ENCODE peak calls at places on chromosomes 16 and 17, in five cellular contexts. K is heart right ventricle, B is H9, P is substantia nigra, A is NCI-H774. I is an unnamed sample.
A peak's percentile ranks its signal among the peaks of the same experiment; 100 is the strongest.

GRCh38 chr17:74354123-74354522 is 7.5 kb downstream of the BTBD17 start:
- DNase-seq in K (peak; percentile 54), B (peak; percentile 95), P (peak; percentile 35), A (no peak), I (no peak)

GRCh38 chr17:56598471-56598870 is 5.0 kb downstream of the NOG start:
- DNase-seq in K (no peak), B (no peak), P (no peak), A (no peak), I (no peak)

GRCh38 chr16:23521965-23522364 is 11.7 kb upstream of the GGA2 start:
- DNase-seq in K (no peak), B (no peak), P (no peak), A (no peak), I (no peak)

GRCh38 chr16:9837481-9837880 is 344.7 kb downstream of the GRIN2A start:
- DNase-seq in K (no peak), B (no peak), P (no peak), A (no peak), I (no peak)

GRCh38 chr17:50478391-50479361 is at the start of gene RSAD1:
- DNase-seq in K (peak; percentile 88), B (peak; percentile 93), P (peak; percentile 81), A (peak; percentile 92), I (peak; percentile 88)

GRCh38 chr17:71966459-71967313 is 154.1 kb upstream of the SOX9 start:
- DNase-seq in K (no peak), B (no peak), P (no peak), A (no peak), I (no peak)

GRCh38 chr17:45302649-45303173 is 14.1 kb downstream of the MAP3K14 start:
- DNase-seq in K (no peak), B (no peak), P (no peak), A (no peak), I (no peak)

GRCh38 chr17:951388-952132 is 28.0 kb downstream of the NXN start:
- DNase-seq in K (no peak), B (peak; percentile 94), P (no peak), A (no peak), I (no peak)

GRCh38 chr17:58239987-58240386 is 1.6 kb downstream of the LPO start:
- DNase-seq in K (no peak), B (no peak), P (no peak), A (no peak), I (no peak)

GRCh38 chr16:87419971-87420370 is 27.8 kb downstream of the MAP1LC3B start:
- DNase-seq in K (no peak), B (no peak), P (no peak), A (no peak), I (no peak)

GRCh38 chr16:2528161-2529060 is 2.8 kb downstream of the CEMP1 start:
- DNase-seq in K (peak; percentile 15), B (no peak), P (no peak), A (no peak), I (no peak)

GRCh38 chr17:82283208-82283749 is 9.8 kb upstream of the CSNK1D start:
- DNase-seq in K (no peak), B (no peak), P (no peak), A (peak; percentile 43), I (no peak)

GRCh38 chr17:56292010-56292409 is 138.7 kb downstream of the ANKFN1 start:
- DNase-seq in K (no peak), B (no peak), P (no peak), A (no peak), I (no peak)

GRCh38 chr17:559699-560378 is 154.8 kb downstream of the VPS53 start:
- DNase-seq in K (peak; percentile 23), B (no peak), P (no peak), A (no peak), I (no peak)

GRCh38 chr16:56679813-56680212 is 2.5 kb upstream of the MT1X start:
- DNase-seq in K (no peak), B (no peak), P (no peak), A (no peak), I (no peak)

GRCh38 chr17:40111221-40112128 is 10.3 kb upstream of the MSL1 start:
- DNase-seq in K (peak; percentile 88), B (peak; percentile 97), P (peak; percentile 73), A (peak; percentile 95), I (peak; percentile 89)

GRCh38 chr17:55570360-55570759 is 59.1 kb upstream of the SMIM36 start:
- DNase-seq in K (no peak), B (no peak), P (no peak), A (no peak), I (no peak)

GRCh38 chr17:17416007-17416399 is 60.8 kb upstream of the MED9 start:
- DNase-seq in K (no peak), B (peak; percentile 84), P (no peak), A (peak; percentile 72), I (no peak)

GRCh38 chr17:58660621-58661020 is 31.2 kb downstream of the TEX14 start:
- DNase-seq in K (no peak), B (no peak), P (no peak), A (no peak), I (no peak)

GRCh38 chr17:80644588-80644987 is 100.0 kb downstream of the RPTOR start:
- DNase-seq in K (no peak), B (no peak), P (no peak), A (no peak), I (no peak)

GRCh38 chr17:77451894-77452852 is 311.4 kb downstream of the SEC14L1 start:
- DNase-seq in K (peak; percentile 75), B (peak; percentile 76), P (peak; percentile 58), A (no peak), I (peak; percentile 74)

GRCh38 chr16:24036614-24037013 is 200.8 kb downstream of the PRKCB start:
- DNase-seq in K (no peak), B (peak; percentile 55), P (peak; percentile 24), A (peak; percentile 3), I (peak; percentile 53)

GRCh38 chr17:69363488-69364210 is 36.7 kb upstream of the ABCA5 start:
- DNase-seq in K (no peak), B (no peak), P (no peak), A (no peak), I (no peak)

GRCh38 chr17:74528491-74529199 is 2.6 kb downstream of the CD300LB start:
- DNase-seq in K (no peak), B (peak; percentile 14), P (no peak), A (no peak), I (peak; percentile 27)

GRCh38 chr17:27456681-27457404 is 595 bp downstream of the KSR1 start:
- DNase-seq in K (peak; percentile 30), B (no peak), P (peak; percentile 38), A (no peak), I (no peak)

GRCh38 chr17:81395600-81396277 is 482 bp downstream of the BAHCC1 start:
- DNase-seq in K (peak; percentile 30), B (no peak), P (no peak), A (no peak), I (no peak)